ENCODE peak calls at places on chromosomes 4 and X, in seven cellular contexts. H, L, D, X, N, Q and O are unnamed samples.

GRCh38 chr4:169849456-169849855 is 91.7 kb upstream of the HPF1 start:
- DNase-seq in X (no peak), D (no peak), L (no peak), Q (no peak), H (no peak), N (peak), O (no peak)

GRCh38 chr4:98976716-98977115 is 18.8 kb upstream of the METAP1 start:
- DNase-seq in N (peak), D (peak), L (no peak), X (no peak), H (no peak), Q (no peak), O (no peak)

GRCh38 chrX:70664726-70665125 is 220.1 kb downstream of the DLG3 start:
- DNase-seq in L (no peak), H (peak), X (no peak), N (peak), D (peak), Q (peak), O (no peak)

GRCh38 chr4:32258986-32259385 is 1538.8 kb downstream of the PCDH7 start:
- DNase-seq in D (no peak), X (no peak), L (no peak), H (no peak), N (no peak), Q (no peak), O (no peak)

GRCh38 chr4:48504352-48504751 is 14.3 kb downstream of the ZAR1 start:
- DNase-seq in D (no peak), L (no peak), N (no peak), H (no peak), X (no peak), Q (no peak), O (no peak)

GRCh38 chr4:182486895-182487294 is 243.7 kb downstream of the TENM3 start:
- DNase-seq in L (no peak), X (no peak), Q (no peak), H (no peak), N (no peak), D (no peak), O (no peak)

GRCh38 chr4:174553828-174554227 is 31.5 kb upstream of the HPGD start:
- DNase-seq in D (peak), L (no peak), H (no peak), N (peak), X (no peak), Q (peak), O (peak)

GRCh38 chr4:120829113-120829831 is 93.3 kb downstream of the PRDM5 start:
- DNase-seq in Q (peak), D (no peak), L (no peak), H (peak), N (no peak), X (no peak), O (no peak)

GRCh38 chr4:184250795-184251679 is 33.4 kb upstream of the ENPP6 start:
- DNase-seq in N (peak), X (no peak), D (peak), L (no peak), H (peak), Q (peak), O (no peak)

GRCh38 chrX:53262918-53263394 is 18.4 kb downstream of the IQSEC2 start:
- DNase-seq in N (peak), D (peak), X (no peak), L (no peak), H (no peak), Q (peak), O (no peak)

GRCh38 chr4:8224596-8225289 is 25.7 kb downstream of the SH3TC1 start:
- DNase-seq in X (no peak), D (no peak), Q (no peak), N (no peak), H (no peak), L (no peak), O (no peak)

GRCh38 chr4:151771664-151772063 is 10.9 kb upstream of the GATB start:
- DNase-seq in Q (peak), L (no peak), H (no peak), N (no peak), X (no peak), D (peak), O (no peak)

GRCh38 chr4:43990968-43991367 is 457.6 kb downstream of the KCTD8 start:
- DNase-seq in L (no peak), X (no peak), N (peak), H (no peak), D (no peak), Q (no peak), O (no peak)

GRCh38 chr4:7347981-7348380 is 86.7 kb downstream of the PSAPL1 start:
- DNase-seq in H (no peak), D (peak), X (no peak), L (no peak), Q (peak), N (no peak), O (no peak)

GRCh38 chr4:87844476-87844875 is 11.7 kb downstream of the MEPE start:
- DNase-seq in X (no peak), L (no peak), Q (no peak), N (peak), D (peak), H (no peak), O (no peak)

GRCh38 chr4:78222575-78223186 is 165.6 kb downstream of the FRAS1 start:
- DNase-seq in N (no peak), Q (no peak), D (no peak), X (no peak), L (no peak), H (no peak), O (no peak)

GRCh38 chr4:53014881-53015280 is 152.8 kb downstream of the RASL11B start:
- DNase-seq in N (no peak), X (no peak), D (peak), H (no peak), Q (peak), L (no peak), O (no peak)

GRCh38 chrX:11893933-11894710 is 136.1 kb downstream of the MSL3 start:
- DNase-seq in H (no peak), L (no peak), Q (no peak), N (peak), D (no peak), X (no peak), O (no peak)

GRCh38 chrX:101397779-101398178 is 7.0 kb downstream of the RPL36A start:
- DNase-seq in Q (no peak), D (no peak), L (no peak), N (no peak), X (no peak), H (no peak), O (no peak)

GRCh38 chrX:40304115-40304514 is 206.4 kb upstream of the BCOR start:
- DNase-seq in Q (no peak), X (no peak), D (no peak), L (no peak), H (no peak), N (no peak), O (no peak)

GRCh38 chrX:48958635-48959094 is 1.3 kb upstream of the OTUD5 start:
- DNase-seq in N (peak), D (peak), X (peak), H (no peak), L (no peak), Q (peak), O (no peak)

GRCh38 chrX:118756111-118756510 is 28.7 kb downstream of the IL13RA1 start:
- DNase-seq in N (peak), H (no peak), Q (peak), L (no peak), X (no peak), D (peak), O (no peak)

GRCh38 chr4:53508446-53508845 is 82.8 kb downstream of the LNX1 start:
- DNase-seq in H (no peak), N (peak), X (no peak), Q (peak), L (no peak), D (peak), O (no peak)

GRCh38 chr4:124738994-124739393 is 26.5 kb upstream of the ANKRD50 start:
- DNase-seq in H (no peak), Q (no peak), D (no peak), N (no peak), L (no peak), X (no peak), O (no peak)

GRCh38 chr4:43718369-43718768 is 730.2 kb downstream of the KCTD8 start:
- DNase-seq in L (no peak), X (no peak), N (no peak), D (no peak), H (no peak), Q (no peak), O (no peak)

GRCh38 chr4:103904126-103904525 is 184.3 kb upstream of the TACR3 start:
- DNase-seq in D (peak), Q (peak), X (no peak), N (peak), H (no peak), L (no peak), O (no peak)

GRCh38 chr4:94714761-94715160 is 43.0 kb upstream of the BMPR1B start:
- DNase-seq in Q (peak), N (no peak), L (no peak), D (peak), H (no peak), X (no peak), O (peak)

GRCh38 chrX:154409222-154409871 is at the start of gene DNASE1L1:
- DNase-seq in D (peak), Q (peak), L (no peak), H (no peak), X (peak), N (peak), O (peak)

GRCh38 chr4:24519649-24520048 is 64.7 kb downstream of the DHX15 start:
- DNase-seq in H (no peak), D (peak), Q (peak), L (no peak), N (peak), X (no peak), O (no peak)

GRCh38 chr4:72496119-72496518 is 72.9 kb downstream of the ADAMTS3 start:
- DNase-seq in D (peak), Q (peak), X (no peak), N (peak), L (no peak), H (no peak), O (no peak)

GRCh38 chr4:13922873-13923645 is 295.5 kb upstream of the BOD1L1 start:
- DNase-seq in D (no peak), Q (no peak), L (no peak), H (no peak), N (no peak), X (no peak), O (no peak)
- H3K4me3 ChIP-seq in D (no peak), Q (no peak), L (no peak), H (no peak), N (no peak), X (no peak), O (no peak)

GRCh38 chr4:153205028-153205648 is 895 bp downstream of the TRIM2 start:
- DNase-seq in L (peak), D (no peak), Q (no peak), H (no peak), N (no peak), X (peak), O (peak)

GRCh38 chr4:153205757-153206156 is 1.5 kb downstream of the TRIM2 start:
- DNase-seq in Q (no peak), X (peak), D (peak), H (no peak), N (peak), L (no peak), O (no peak)

GRCh38 chr4:153206534-153206933 is 2.3 kb downstream of the TRIM2 start:
- DNase-seq in D (no peak), L (no peak), N (no peak), X (no peak), Q (no peak), H (no peak), O (no peak)

GRCh38 chr4:153207561-153207960 is 3.3 kb downstream of the TRIM2 start:
- DNase-seq in N (no peak), D (peak), Q (peak), L (no peak), X (peak), H (peak), O (no peak)

DNA sequence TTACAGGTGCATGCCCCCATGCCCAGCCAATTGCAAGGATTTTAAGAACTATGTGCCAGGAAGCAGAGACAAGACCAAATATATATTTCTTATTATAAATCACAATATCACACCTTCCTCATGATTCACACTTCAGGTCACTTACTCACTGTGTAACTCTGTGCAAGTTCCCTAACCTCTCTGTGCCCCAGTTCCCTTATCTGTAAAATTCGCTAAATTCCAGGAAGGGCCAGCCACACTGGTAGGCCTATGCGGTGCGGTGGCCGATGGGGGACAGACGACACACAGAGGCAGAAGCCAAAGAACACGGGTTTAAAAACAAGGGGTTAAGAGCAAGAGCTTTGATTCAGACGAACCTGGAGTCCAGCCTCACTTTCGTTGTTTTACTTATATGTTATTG is 2.8 kb downstream of the TRIM2 start:
- DNase-seq in Q (no peak), L (no peak), X (no peak), H (no peak), N (no peak), D (no peak), O (no peak)
- H3K4me3 ChIP-seq in Q (no peak), L (no peak), X (no peak), H (no peak), N (no peak), D (no peak), O (no peak)

GRCh38 chr4:148056879-148057278 is 325.0 kb downstream of the ARHGAP10 start:
- DNase-seq in Q (peak), L (peak), N (peak), X (peak), D (peak), H (no peak), O (no peak)
- H3K4me3 ChIP-seq in Q (no peak), L (no peak), N (no peak), X (no peak), D (no peak), H (no peak), O (no peak)

GRCh38 chr4:40662962-40663604 is 33.4 kb upstream of the RBM47 start:
- DNase-seq in D (peak), N (peak), H (no peak), Q (peak), X (no peak), L (no peak), O (peak)
- H3K4me3 ChIP-seq in D (no peak), N (no peak), H (no peak), Q (no peak), X (no peak), L (no peak), O (no peak)